ENCODE peak calls at places on chromosomes 2 and 18, in four cellular contexts. N is dorsolateral prefrontal cortex, C is HFFc6, A is left ventricle myocardium inferior. F is an unnamed sample.

GRCh38 chr2:197088694-197089093 is 162.2 kb upstream of the PGAP1 start:
- DNase-seq in N (no peak), C (no peak), A (no peak), F (no peak)

GRCh38 chr2:39728941-39729351 is 50.1 kb downstream of the THUMPD2 start:
- DNase-seq in N (no peak), C (peak; percentile 34), A (no peak), F (no peak)

GRCh38 chr2:191063584-191063983 is 49.6 kb upstream of the STAT1 start:
- DNase-seq in N (no peak), C (no peak), A (no peak), F (no peak)

GRCh38 chr2:106566050-106566449 is 78.9 kb downstream of the CD8B2 start:
- DNase-seq in N (no peak), C (peak; percentile 18), A (no peak), F (no peak)

GRCh38 chr2:26693287-26693849 is 846 bp downstream of the KCNK3 start:
- DNase-seq in N (peak; percentile 41), C (no peak), A (no peak), F (no peak)

GRCh38 chr2:109128466-109129355 is at the start of gene SH3RF3:
- DNase-seq in N (no peak), C (peak; percentile 39), A (peak; percentile 68), F (no peak)

GRCh38 chr18:6785411-6785810 is 55.9 kb downstream of the ARHGAP28 start:
- DNase-seq in N (no peak), C (no peak), A (no peak), F (no peak)

GRCh38 chr2:120262761-120263428 is 10.2 kb downstream of the RALB start:
- DNase-seq in N (no peak), C (no peak), A (no peak), F (no peak)

GRCh38 chr2:188931361-188931760 is 42.8 kb upstream of the COL3A1 start:
- DNase-seq in N (no peak), C (peak; percentile 5), A (no peak), F (no peak)

GRCh38 chr18:50454379-50455005 is 79.6 kb downstream of the SKA1 start:
- DNase-seq in N (no peak), C (no peak), A (no peak), F (no peak)

GRCh38 chr2:136112949-136113766 is 4.8 kb downstream of the CXCR4 start:
- DNase-seq in N (no peak), C (no peak), A (no peak), F (no peak)

GRCh38 chr2:127100261-127101047 is 6.5 kb downstream of the BIN1 start:
- DNase-seq in N (no peak), C (no peak), A (no peak), F (no peak)

GRCh38 chr2:184598313-184599053 is at the start of gene ZNF804A:
- DNase-seq in N (peak; percentile 81), C (no peak), A (peak; percentile 47), F (no peak)

GRCh38 chr2:196440413-196440812 is 199.1 kb upstream of the CCDC150 start:
- DNase-seq in N (no peak), C (no peak), A (no peak), F (no peak)

GRCh38 chr2:170573660-170574059 is 141.5 kb upstream of the SP5 start:
- DNase-seq in N (no peak), C (no peak), A (no peak), F (no peak)

GRCh38 chr18:11998182-11998581 is 16.9 kb downstream of the IMPA2 start:
- DNase-seq in N (no peak), C (no peak), A (peak; percentile 49), F (no peak)

GRCh38 chr2:19474128-19474527 is 115.7 kb upstream of the OSR1 start:
- DNase-seq in N (no peak), C (peak; percentile 23), A (no peak), F (peak; percentile 8)

GRCh38 chr18:24063121-24063731 is 48.7 kb downstream of the TTC39C start:
- DNase-seq in N (no peak), C (no peak), A (no peak), F (no peak)

GRCh38 chr2:62175728-62176127 is 20.2 kb upstream of the B3GNT2 start:
- DNase-seq in N (no peak), C (no peak), A (peak; percentile 40), F (no peak)

GRCh38 chr2:107174126-107174525 is 288.2 kb upstream of the ST6GAL2 start:
- DNase-seq in N (no peak), C (no peak), A (no peak), F (no peak)

GRCh38 chr18:354003-354402 is 86.2 kb upstream of the THOC1 start:
- DNase-seq in N (no peak), C (peak; percentile 18), A (no peak), F (no peak)

GRCh38 chr2:234706086-234706485 is 209.2 kb upstream of the ARL4C start:
- DNase-seq in N (no peak), C (no peak), A (no peak), F (no peak)

GRCh38 chr2:159516241-159516758 is 100.0 kb downstream of the BAZ2B start:
- DNase-seq in N (no peak), C (peak; percentile 8), A (no peak), F (no peak)

GRCh38 chr2:233486778-233487552 is 79.6 kb downstream of the USP40 start:
- DNase-seq in N (no peak), C (peak; percentile 78), A (no peak), F (peak; percentile 55)

GRCh38 chr2:240386321-240386720 is 49.1 kb upstream of the GPC1 start:
- DNase-seq in N (no peak), C (no peak), A (no peak), F (no peak)

GRCh38 chr18:79515944-79516351 is 120.2 kb downstream of the NFATC1 start:
- DNase-seq in N (peak; percentile 17), C (no peak), A (no peak), F (no peak)

GRCh38 chr2:217983276-217984233 is 19.2 kb downstream of the TNS1 start:
- DNase-seq in N (no peak), C (no peak), A (no peak), F (no peak)

GRCh38 chr2:230903251-230904150 is 21.5 kb downstream of the GPR55 start:
- DNase-seq in N (peak; percentile 17), C (no peak), A (no peak), F (no peak)

GRCh38 chr18:371616-371998 is 103.8 kb upstream of the THOC1 start:
- DNase-seq in N (no peak), C (no peak), A (no peak), F (no peak)

GRCh38 chr2:231029563-231029962 is 7.8 kb upstream of the C2orf72 start:
- DNase-seq in N (no peak), C (no peak), A (no peak), F (no peak)

DNA sequence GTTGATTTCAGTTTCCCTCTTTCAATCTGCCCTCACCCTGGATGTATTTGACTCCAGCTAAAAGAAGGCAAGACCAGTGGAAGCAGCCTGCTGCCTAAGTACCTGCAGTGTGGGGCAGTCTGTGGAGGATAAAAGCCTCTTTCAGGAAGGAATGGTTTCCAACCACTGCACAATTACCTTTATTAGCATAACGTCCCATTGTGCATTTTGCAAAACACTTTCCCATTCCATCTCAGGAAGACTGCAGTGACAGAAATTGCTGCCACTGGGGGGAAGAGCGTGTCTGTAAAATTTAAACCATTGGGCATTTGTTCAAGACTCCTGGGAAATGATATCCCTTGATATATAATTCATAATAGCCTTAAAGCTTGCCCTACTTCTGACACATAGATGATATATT is 26.2 kb downstream of the CYRIA start:
- DNase-seq in N (no peak), C (no peak), A (no peak), F (no peak)
- TF ChIP-seq CTCF in N (no peak), C (no peak), A (no peak), F (no peak)

DNA sequence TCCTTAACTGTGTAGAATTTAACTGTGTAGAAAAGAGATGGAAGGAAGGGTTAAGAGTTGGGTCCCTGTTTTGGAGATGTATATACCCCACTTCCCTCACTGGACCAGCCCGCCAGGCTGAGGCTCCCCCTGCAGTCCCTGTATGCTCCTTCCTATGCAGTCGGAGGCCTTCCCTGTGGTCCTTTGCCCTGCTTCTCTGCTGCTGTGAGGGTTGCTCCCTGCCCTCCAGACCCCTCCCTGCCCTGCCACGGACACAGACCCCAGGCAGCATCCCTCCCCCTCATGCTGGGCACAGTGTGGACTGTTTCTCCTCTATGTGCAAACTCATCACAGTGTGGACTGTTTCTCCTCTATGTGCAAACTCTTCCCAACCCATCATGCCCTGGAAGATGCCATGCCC is 88.7 kb downstream of the TGOLN2 start:
- DNase-seq in N (no peak), C (no peak), A (no peak), F (no peak)
- TF ChIP-seq CTCF in N (no peak), C (no peak), A (no peak), F (no peak)

GRCh38 chr2:166671831-166672230 is 177.8 kb upstream of the SCN7A start:
- DNase-seq in N (no peak), C (no peak), A (no peak), F (no peak)

GRCh38 chr2:166661391-166661790 is 167.3 kb upstream of the SCN7A start:
- DNase-seq in N (no peak), C (no peak), A (no peak), F (no peak)

GRCh38 chr2:166671235-166671634 is 177.2 kb upstream of the SCN7A start:
- DNase-seq in N (no peak), C (no peak), A (no peak), F (no peak)

GRCh38 chr2:166661824-166662223 is 167.8 kb upstream of the SCN7A start:
- DNase-seq in N (no peak), C (no peak), A (no peak), F (no peak)

DNA sequence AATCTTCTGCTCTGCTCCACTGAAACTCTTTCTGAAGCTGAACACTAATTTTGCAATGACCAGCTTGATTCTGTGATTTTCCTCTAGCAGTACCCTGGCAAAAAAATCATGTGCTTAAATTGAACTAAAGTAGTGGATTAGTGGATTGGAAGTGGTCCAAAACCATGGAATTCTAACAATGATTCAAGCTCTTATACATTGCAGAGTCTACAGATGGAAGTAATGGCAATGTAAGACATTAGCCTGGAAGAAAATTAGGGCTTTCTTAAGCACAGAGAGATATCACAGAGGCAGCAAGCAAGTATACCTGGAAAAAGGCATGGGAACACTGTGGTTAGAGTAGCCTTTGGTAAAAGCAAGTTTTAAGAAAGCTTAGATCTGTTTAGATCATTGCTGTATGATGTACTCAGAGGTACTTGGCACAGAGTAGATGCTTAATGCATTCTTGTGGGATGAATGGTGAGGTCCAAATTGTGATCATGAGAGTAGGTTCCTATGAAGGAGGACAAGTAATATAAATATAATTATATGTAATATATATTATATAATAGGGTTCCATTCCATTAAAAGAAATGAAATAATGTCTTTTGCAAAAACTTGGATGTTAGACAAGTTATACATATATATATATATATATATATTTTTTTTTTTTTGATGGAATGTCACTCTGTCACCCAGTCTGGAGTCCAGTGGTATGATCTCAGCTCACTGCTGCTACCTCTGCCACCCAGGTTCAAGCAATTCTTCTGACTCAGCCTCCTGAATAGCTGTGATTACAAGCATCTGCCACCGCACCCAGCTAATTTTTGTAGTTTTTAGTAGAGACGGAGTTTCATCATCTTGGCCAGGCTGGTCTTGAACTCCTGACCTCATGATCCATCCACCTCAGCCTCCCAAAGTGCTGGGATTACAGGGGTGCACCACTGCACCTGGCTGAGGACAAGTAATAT is 172.2 kb upstream of the SCN7A start:
- DNase-seq in N (no peak), C (peak; percentile 3), A (no peak), F (no peak)
- TF ChIP-seq CTCF in N (no peak), C (no peak), A (no peak), F (no peak)

DNA sequence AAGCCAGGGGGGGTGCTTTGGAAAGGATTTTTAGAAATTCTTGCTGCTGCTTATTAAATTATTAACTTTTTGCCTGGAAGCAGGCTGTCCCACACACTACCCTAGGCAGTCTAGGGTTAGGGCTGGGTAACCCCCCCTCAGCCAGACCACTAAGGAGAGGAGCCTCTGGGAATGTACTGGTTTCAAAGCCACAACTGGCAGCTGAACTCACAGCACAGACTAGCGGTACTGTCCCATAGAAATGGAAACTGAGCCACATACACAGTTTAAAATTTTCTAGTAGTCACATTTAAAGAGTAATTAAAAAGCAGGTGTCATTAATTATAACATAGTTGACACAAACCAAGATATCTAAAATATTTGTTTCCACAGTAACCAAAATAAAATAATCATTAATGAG is 50.1 kb downstream of the SPRED2 start:
- DNase-seq in N (no peak), C (no peak), A (no peak), F (no peak)
- TF ChIP-seq CTCF in N (no peak), C (no peak), A (no peak), F (no peak)

F was measured in AG09319.